ENCODE peak calls at places on chromosomes 3 and 15, in five cellular contexts. D is endothelial cell, R is HL-60, M is T-helper 1 cell, J is M059J. P is an unnamed sample.

GRCh38 chr3:52774066-52774713 is 3.2 kb upstream of the ITIH1 start:
- DNase-seq in D (no peak), R (no peak), M (no peak), J (no peak), P (no peak)

GRCh38 chr3:12188328-12188648 is 29.6 kb upstream of the TIMP4 start:
- DNase-seq in D (no peak), R (no peak), M (no peak), J (no peak), P (no peak)

GRCh38 chr3:157145566-157145965 is 14.4 kb downstream of the CCNL1 start:
- DNase-seq in D (no peak), R (no peak), M (no peak), J (peak), P (peak)

GRCh38 chr3:5429517-5429890 is 242.0 kb downstream of the EDEM1 start:
- DNase-seq in D (no peak), R (no peak), M (no peak), J (no peak), P (no peak)

GRCh38 chr3:144923051-144923450 is 951.4 kb downstream of the DIPK2A start:
- DNase-seq in D (no peak), R (no peak), M (no peak), J (no peak), P (peak)

GRCh38 chr3:170044795-170045244 is 7.0 kb downstream of the GPR160 start:
- DNase-seq in D (no peak), R (no peak), M (no peak), J (no peak), P (no peak)

GRCh38 chr3:71465371-71466007 is 118.0 kb downstream of the FOXP1 start:
- DNase-seq in D (no peak), R (no peak), M (no peak), J (no peak), P (no peak)

GRCh38 chr3:80769683-80770082 is 991.8 kb downstream of the GBE1 start:
- DNase-seq in D (peak), R (no peak), M (no peak), J (no peak), P (no peak)

GRCh38 chr3:86787091-86787490 is 203.9 kb downstream of the VGLL3 start:
- DNase-seq in D (no peak), R (no peak), M (no peak), J (peak), P (peak)

GRCh38 chr3:47056705-47057104 is 77.2 kb downstream of the NBEAL2 start:
- DNase-seq in D (no peak), R (no peak), M (no peak), J (no peak), P (no peak)

GRCh38 chr3:50612234-50612972 is 829 bp upstream of the CISH start:
- DNase-seq in D (no peak), R (no peak), M (no peak), J (no peak), P (no peak)

GRCh38 chr3:140290105-140290504 is 355.1 kb downstream of the CLSTN2 start:
- DNase-seq in D (no peak), R (no peak), M (no peak), J (peak), P (no peak)

GRCh38 chr15:78302579-78302978 is 3.2 kb upstream of the SKIC8 start:
- DNase-seq in D (no peak), R (peak), M (no peak), J (peak), P (peak)

GRCh38 chr3:45034612-45035252 is 8.6 kb downstream of the CLEC3B start:
- DNase-seq in D (no peak), R (peak), M (no peak), J (peak), P (no peak)

GRCh38 chr3:184532940-184533732 is 28.4 kb upstream of the EPHB3 start:
- DNase-seq in D (no peak), R (no peak), M (no peak), J (no peak), P (no peak)

GRCh38 chr3:56799251-56799882 is 2.4 kb downstream of the ARHGEF3 start:
- DNase-seq in D (no peak), R (no peak), M (no peak), J (peak), P (peak)

GRCh38 chr15:36177590-36178281 is 401.7 kb upstream of the CDIN1 start:
- DNase-seq in D (no peak), R (no peak), M (no peak), J (peak), P (peak)

GRCh38 chr15:76084263-76084662 is 24.5 kb downstream of the TMEM266 start:
- DNase-seq in D (no peak), R (no peak), M (no peak), J (no peak), P (no peak)

GRCh38 chr3:157785071-157785826 is 282.0 kb upstream of the VEPH1 start:
- DNase-seq in D (no peak), R (no peak), M (no peak), J (peak), P (peak)

GRCh38 chr3:14806641-14807263 is 12.0 kb upstream of the FGD5 start:
- DNase-seq in D (no peak), R (peak), M (no peak), J (peak), P (no peak)

GRCh38 chr3:51371943-51372557 is 13.0 kb upstream of the MANF start:
- DNase-seq in D (peak), R (no peak), M (no peak), J (peak), P (peak)

P was measured in astrocyte of the hippocampus.